ENCODE peak calls at places on chromosomes 13 and 19, in four cellular contexts. N is HepG2, X is K562, R is GM12878. D is an unnamed sample.

GRCh38 chr13:93559718-93560117 is 333.1 kb downstream of the GPC6 start:
- DNase-seq in N (no peak), X (no peak), R (no peak), D (no peak)

GRCh38 chr13:46639033-46639981 is 86.3 kb downstream of the LRCH1 start:
- DNase-seq in N (peak), X (no peak), R (peak), D (no peak)

GRCh38 chr19:58060231-58060630 is 1.1 kb downstream of the ZNF135 start:
- DNase-seq in N (no peak), X (no peak), R (no peak), D (no peak)

GRCh38 chr13:33265133-33265532 is 20.4 kb downstream of the STARD13 start:
- DNase-seq in N (no peak), X (no peak), R (no peak), D (no peak)

GRCh38 chr19:15587663-15588062 is 27.4 kb upstream of the CYP4F8 start:
- DNase-seq in N (no peak), X (no peak), R (no peak), D (no peak)

GRCh38 chr19:19686580-19686979 is 17.9 kb downstream of the ZNF101 start:
- DNase-seq in N (no peak), X (no peak), R (no peak), D (no peak)

GRCh38 chr19:14467816-14468215 is 7.3 kb downstream of the PTGER1 start:
- DNase-seq in N (no peak), X (peak), R (no peak), D (no peak)

GRCh38 chr13:86591862-86592261 is 792.6 kb upstream of the SLITRK6 start:
- DNase-seq in N (no peak), X (no peak), R (no peak), D (no peak)

GRCh38 chr19:51020988-51021651 is 1.6 kb upstream of the KLK10 start:
- DNase-seq in N (peak), X (peak), R (no peak), D (peak)

GRCh38 chr19:55147408-55148251 is 1.4 kb downstream of the TNNT1 start:
- DNase-seq in N (no peak), X (peak), R (no peak), D (no peak)

GRCh38 chr13:59425211-59425721 is 738.5 kb downstream of the DIAPH3 start:
- DNase-seq in N (no peak), X (no peak), R (no peak), D (no peak)

GRCh38 chr19:5691930-5692784 is 2.1 kb downstream of the RPL36 start:
- DNase-seq in N (no peak), X (peak), R (no peak), D (no peak)

GRCh38 chr13:21557995-21558394 is 46.0 kb downstream of the MICU2 start:
- DNase-seq in N (peak), X (peak), R (no peak), D (peak)

GRCh38 chr19:38021356-38021755 is 114.3 kb downstream of the SIPA1L3 start:
- DNase-seq in N (no peak), X (no peak), R (no peak), D (no peak)

GRCh38 chr13:65292488-65292901 is 1937.6 kb downstream of the PCDH9 start:
- DNase-seq in N (no peak), X (no peak), R (no peak), D (peak)

GRCh38 chr19:47598407-47599349 is 10.3 kb upstream of the BICRA start:
- DNase-seq in N (peak), X (no peak), R (no peak), D (peak)

GRCh38 chr19:15330801-15331418 is 1.4 kb downstream of the BRD4 start:
- DNase-seq in N (no peak), X (peak), R (no peak), D (no peak)

GRCh38 chr13:62278271-62278670 is 862.6 kb upstream of the PCDH20 start:
- DNase-seq in N (no peak), X (no peak), R (no peak), D (no peak)

GRCh38 chr19:14563989-14564650 is 7.7 kb downstream of the NDUFB7 start:
- DNase-seq in N (no peak), X (peak), R (no peak), D (peak)

GRCh38 chr13:72346716-72347115 is 380.7 kb downstream of the MZT1 start:
- DNase-seq in N (peak), X (no peak), R (no peak), D (no peak)

GRCh38 chr13:22596157-22596863 is 584.5 kb upstream of the SGCG start:
- DNase-seq in N (peak), X (no peak), R (no peak), D (no peak)

GRCh38 chr19:49064768-49065611 is at the start of gene NTF4:
- DNase-seq in N (peak), X (peak), R (no peak), D (peak)

GRCh38 chr13:108679989-108680388 is 50.6 kb downstream of the MYO16 start:
- DNase-seq in N (no peak), X (no peak), R (no peak), D (no peak)

GRCh38 chr19:24000656-24001055 is 86.0 kb downstream of the ZNF726 start:
- DNase-seq in N (no peak), X (no peak), R (no peak), D (no peak)

GRCh38 chr13:24624801-24625231 is 55.4 kb upstream of the ATP12A start:
- DNase-seq in N (no peak), X (no peak), R (no peak), D (no peak)

GRCh38 chr19:18251587-18252369 is 22.5 kb downstream of the IQCN start:
- DNase-seq in N (peak), X (peak), R (peak), D (peak)

GRCh38 chr19:42370068-42370520 is 20.0 kb downstream of the CNFN start:
- DNase-seq in N (no peak), X (no peak), R (no peak), D (no peak)

GRCh38 chr13:104961246-104961645 is 1574.2 kb downstream of the EFNB2 start:
- DNase-seq in N (no peak), X (no peak), R (no peak), D (no peak)

GRCh38 chr19:47240996-47241918 is 10.3 kb upstream of the BBC3 start:
- DNase-seq in N (peak), X (peak), R (no peak), D (peak)

GRCh38 chr13:96958286-96958891 is 35.9 kb downstream of the OXGR1 start:
- DNase-seq in N (peak), X (peak), R (no peak), D (peak)

GRCh38 chr19:722553-723101 is 13.9 kb downstream of the PALM start:
- DNase-seq in N (no peak), X (no peak), R (no peak), D (no peak)

GRCh38 chr13:25375727-25376358 is 4.1 kb downstream of the ATP8A2 start:
- DNase-seq in N (peak), X (peak), R (no peak), D (peak)

GRCh38 chr19:6065685-6066365 is 44.5 kb downstream of the RFX2 start:
- DNase-seq in N (peak), X (peak), R (no peak), D (no peak)

GRCh38 chr13:51148223-51148951 is 37.3 kb upstream of the C13orf42 start:
- DNase-seq in N (no peak), X (no peak), R (no peak), D (no peak)

GRCh38 chr19:6187374-6187773 is 51.9 kb downstream of the ACSBG2 start:
- DNase-seq in N (no peak), X (no peak), R (no peak), D (no peak)

GRCh38 chr13:99215466-99215865 is 14.8 kb downstream of the UBAC2 start:
- DNase-seq in N (no peak), X (no peak), R (no peak), D (no peak)

GRCh38 chr19:50542825-50543428 is 25.3 kb downstream of the LRRC4B start:
- DNase-seq in N (no peak), X (no peak), R (no peak), D (no peak)

GRCh38 chr19:33171222-33171795 is 22.8 kb upstream of the LRP3 start:
- DNase-seq in N (no peak), X (no peak), R (no peak), D (no peak)

DNA sequence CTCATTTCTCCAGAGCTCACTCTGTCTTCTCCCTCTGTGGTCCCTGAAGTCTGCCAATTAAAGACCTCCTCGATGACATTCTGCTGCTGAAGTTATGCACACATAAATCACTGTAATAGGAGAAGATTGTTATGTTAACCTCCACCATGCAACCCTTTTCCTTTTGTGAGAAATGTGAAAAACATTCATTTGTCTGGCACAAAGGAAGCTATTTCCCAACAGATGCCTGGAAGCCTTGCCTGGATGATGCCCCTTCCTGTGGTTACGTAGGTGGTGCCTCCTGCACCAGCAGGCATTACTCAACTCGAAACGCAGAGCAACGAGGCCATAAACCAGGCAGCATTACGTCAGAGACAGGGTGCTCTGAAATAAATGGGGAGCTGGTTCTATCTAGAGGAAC is 327.4 kb upstream of the ZNF507 start:
- DNase-seq in N (no peak), X (no peak), R (no peak), D (no peak)
- TF ChIP-seq TARDBP in N (no peak), X (no peak), R (no peak), D (no peak)

GRCh38 chr13:110455941-110456340 is 105.6 kb downstream of the RAB20 start:
- DNase-seq in N (peak), X (peak), R (no peak), D (peak)
- TF ChIP-seq TARDBP in N (no peak), X (no peak), R (peak), D (no peak)

DNA sequence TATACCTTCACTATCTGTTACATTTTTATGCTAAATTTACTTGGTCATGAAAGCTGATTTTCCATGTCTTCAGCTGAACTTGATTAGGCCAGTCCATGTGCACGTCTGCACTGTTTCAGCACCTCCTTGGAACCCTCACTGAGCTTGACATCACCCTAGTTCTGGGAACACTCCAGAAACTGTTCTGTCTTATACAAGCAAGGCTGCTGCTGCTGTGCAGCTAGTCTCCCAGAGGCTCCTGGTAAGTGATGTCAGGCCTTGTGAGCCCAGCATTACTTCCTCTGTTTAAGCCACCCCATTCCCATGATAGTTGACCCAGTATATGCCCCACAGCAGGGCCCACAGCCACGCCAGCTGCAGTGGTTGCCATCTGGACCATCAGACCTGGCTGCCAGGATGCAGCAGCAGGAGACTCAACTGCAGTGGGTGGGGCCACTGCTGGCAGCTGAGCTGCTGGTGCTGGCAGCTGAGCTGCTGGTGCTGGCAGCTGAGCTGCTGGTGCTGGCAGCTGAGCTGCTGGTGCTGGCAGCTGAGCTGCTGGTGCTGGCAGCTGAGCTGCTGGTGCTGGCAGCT is 90.5 kb upstream of the AKAP11 start:
- DNase-seq in N (no peak), X (no peak), R (no peak), D (no peak)
- TF ChIP-seq TARDBP in N (no peak), X (no peak), R (no peak), D (no peak)

GRCh38 chr13:107277911-107278310 is 710.0 kb upstream of the ARGLU1 start:
- DNase-seq in N (no peak), X (no peak), R (no peak), D (no peak)
- TF ChIP-seq TARDBP in N (no peak), X (no peak), R (no peak), D (no peak)

D was measured in HEK293T.